ENCODE peak calls at places on chromosomes 4 and X, in five cellular contexts. I is pancreas, V is cardiac fibroblast, N is GM23248, Y is C1 segment of cervical spinal cord. A is an unnamed sample.

GRCh38 chr4:121217385-121217784 is 53.3 kb upstream of the TNIP3 start:
- DNase-seq in I (no peak), V (peak), N (peak), Y (no peak), A (no peak)

GRCh38 chr4:149749769-149750168 is 65.9 kb downstream of the IQCM start:
- DNase-seq in I (no peak), V (no peak), N (no peak), Y (no peak), A (no peak)

GRCh38 chr4:183797445-183798248 is 107.5 kb upstream of the STOX2 start:
- DNase-seq in I (peak), V (peak), N (peak), Y (no peak), A (no peak)

GRCh38 chr4:39036172-39036571 is 4.0 kb upstream of the TMEM156 start:
- DNase-seq in I (no peak), V (peak), N (no peak), Y (no peak), A (no peak)

GRCh38 chr4:126762651-126763247 is 870.0 kb upstream of the INTU start:
- DNase-seq in I (no peak), V (peak), N (peak), Y (no peak), A (no peak)

GRCh38 chr4:128387600-128388351 is 100.2 kb upstream of the PGRMC2 start:
- DNase-seq in I (no peak), V (no peak), N (peak), Y (no peak), A (no peak)

GRCh38 chr4:128757712-128758111 is 51.8 kb upstream of the JADE1 start:
- DNase-seq in I (no peak), V (no peak), N (no peak), Y (no peak), A (no peak)

GRCh38 chr4:54172156-54172555 is 56.9 kb upstream of the PDGFRA start:
- DNase-seq in I (no peak), V (peak), N (no peak), Y (no peak), A (no peak)

GRCh38 chr4:83013420-83013867 is 2.8 kb upstream of the LIN54 start:
- DNase-seq in I (no peak), V (no peak), N (no peak), Y (no peak), A (no peak)

GRCh38 chrX:124388562-124388961 is 42.2 kb downstream of the SH2D1A start:
- DNase-seq in I (no peak), V (peak), N (peak), Y (peak), A (peak)

GRCh38 chr4:152779513-152780266 is at the start of the genes ARFIP1 and TIGD4:
- DNase-seq in I (peak), V (peak), N (peak), Y (peak), A (peak)

GRCh38 chrX:129979207-129979920 is 3.1 kb upstream of the BCORL1 start:
- DNase-seq in I (peak), V (no peak), N (peak), Y (peak), A (no peak)

GRCh38 chr4:123870283-123870876 is 473.8 kb downstream of the SPRY1 start:
- DNase-seq in I (no peak), V (no peak), N (no peak), Y (no peak), A (no peak)

GRCh38 chr4:48472794-48473193 is 10.3 kb upstream of the SLC10A4 start:
- DNase-seq in I (no peak), V (no peak), N (no peak), Y (no peak), A (no peak)

GRCh38 chrX:112785323-112785722 is 55.3 kb downstream of the AMOT start:
- DNase-seq in I (no peak), V (no peak), N (no peak), Y (no peak), A (no peak)

GRCh38 chr4:139988863-139989765 is 164.9 kb downstream of the MAML3 start:
- DNase-seq in I (no peak), V (peak), N (peak), Y (no peak), A (peak)

A was measured in hepatic stellate cell.